ENCODE peak calls at places on chromosome 1, in six cellular contexts. V is T-helper 17 cell; R is stimulated activated CD8-positive, alpha-beta memory T cell treated with anti-CD3 and anti-CD28 coated beads, Interleukin-2, amount 100 ng/mL, for 1 hour; M is foreskin fibroblast; I is aorta; Q is colonic mucosa. O is an unnamed sample.

GRCh38 chr1:97820470-97821188 is 100.2 kb downstream of the DPYD start:
- DNase-seq in R (no peak), I (no peak), M (peak; percentile 62), Q (no peak), V (no peak), O (no peak)

GRCh38 chr1:161185732-161186311 is 8.5 kb upstream of the B4GALT3 start:
- DNase-seq in I (peak; percentile 42), V (no peak), Q (no peak), R (no peak), M (no peak), O (no peak)

GRCh38 chr1:244802556-244803239 is 32.8 kb upstream of the COX20 start:
- DNase-seq in I (no peak), R (no peak), Q (no peak), V (no peak), M (no peak), O (no peak)

GRCh38 chr1:207444514-207445208 is 9.5 kb upstream of the CR2 start:
- DNase-seq in M (no peak), I (no peak), V (no peak), Q (no peak), R (no peak), O (no peak)

GRCh38 chr1:76500111-76500510 is 367.2 kb upstream of the ST6GALNAC5 start:
- DNase-seq in V (no peak), I (no peak), R (no peak), M (no peak), Q (no peak), O (no peak)

GRCh38 chr1:234921266-234922062 is 207.2 kb downstream of the TOMM20 start:
- DNase-seq in V (no peak), Q (no peak), R (no peak), I (no peak), M (peak; percentile 62), O (no peak)

GRCh38 chr1:247465796-247466195 is 7.9 kb upstream of the OR2B11 start:
- DNase-seq in V (no peak), Q (no peak), M (no peak), R (no peak), I (no peak), O (no peak)

GRCh38 chr1:203480525-203481084 is 5.0 kb downstream of the PRELP start:
- DNase-seq in R (peak; percentile 35), Q (peak; percentile 84), M (peak; percentile 95), I (peak; percentile 85), V (peak; percentile 28), O (peak; percentile 24)

GRCh38 chr1:155277070-155277895 is at the start of gene HCN3:
- DNase-seq in M (peak; percentile 98), R (peak; percentile 88), I (peak; percentile 99), V (peak; percentile 72), Q (peak; percentile 99), O (peak; percentile 88)

GRCh38 chr1:151106891-151107290 is 36.3 kb downstream of the GABPB2 start:
- DNase-seq in V (no peak), R (no peak), M (peak; percentile 62), Q (no peak), I (peak; percentile 8), O (no peak)

GRCh38 chr1:53725238-53725689 is 13.7 kb downstream of the GLIS1 start:
- DNase-seq in I (no peak), Q (no peak), R (no peak), M (peak; percentile 36), V (no peak), O (no peak)

GRCh38 chr1:43831866-43832654 is 101.5 kb upstream of the ARTN start:
- DNase-seq in M (no peak), Q (no peak), I (no peak), V (no peak), R (no peak), O (no peak)